ENCODE peak calls at places on chromosome 6, in five cellular contexts. Z, E, K, B and A are unnamed samples.
A peak's percentile ranks its signal among the peaks of the same experiment; 100 is the strongest.

GRCh38 chr6:63798378-63798777 is 162.8 kb downstream of the PHF3 start:
- DNase-seq in Z (no peak), E (no peak), K (no peak), B (no peak), A (no peak)

GRCh38 chr6:143755301-143755744 is 77.6 kb downstream of the PHACTR2 start:
- DNase-seq in Z (peak; percentile 91), E (peak; percentile 87), K (no peak), B (no peak), A (no peak)

GRCh38 chr6:3977875-3978711 is 100.8 kb downstream of the FAM217A start:
- DNase-seq in Z (no peak), E (peak; percentile 91), K (no peak), B (peak; percentile 46), A (peak; percentile 85)

GRCh38 chr6:77324851-77325250 is 138.4 kb downstream of the HTR1B start:
- DNase-seq in Z (no peak), E (peak; percentile 30), K (no peak), B (peak; percentile 33), A (no peak)

GRCh38 chr6:47434372-47435253 is 43.0 kb upstream of the CD2AP start:
- DNase-seq in Z (no peak), E (no peak), K (no peak), B (no peak), A (no peak)

GRCh38 chr6:5567352-5567751 is 306.0 kb downstream of the FARS2 start:
- DNase-seq in Z (no peak), E (no peak), K (no peak), B (no peak), A (no peak)

GRCh38 chr6:68951350-68951749 is 316.3 kb downstream of the ADGRB3 start:
- DNase-seq in Z (no peak), E (no peak), K (no peak), B (no peak), A (no peak)

GRCh38 chr6:87700729-87701675 is 1.0 kb downstream of the AKIRIN2 start:
- DNase-seq in Z (peak; percentile 33), E (peak; percentile 51), K (peak; percentile 33), B (no peak), A (no peak)

GRCh38 chr6:74871757-74872156 is 334.1 kb downstream of the COL12A1 start:
- DNase-seq in Z (no peak), E (peak; percentile 80), K (no peak), B (no peak), A (peak; percentile 85)

GRCh38 chr6:4635666-4636065 is 140.5 kb upstream of the CDYL start:
- DNase-seq in Z (no peak), E (peak; percentile 71), K (no peak), B (no peak), A (no peak)

GRCh38 chr6:80338201-80338836 is 231.8 kb downstream of the BCKDHB start:
- DNase-seq in Z (no peak), E (peak; percentile 61), K (peak; percentile 72), B (no peak), A (no peak)

GRCh38 chr6:109095036-109095820 is at the start of gene CEP57L1:
- DNase-seq in Z (peak; percentile 93), E (peak; percentile 97), K (peak; percentile 98), B (peak; percentile 95), A (peak; percentile 97)

GRCh38 chr6:169074551-169074950 is 179.1 kb downstream of the THBS2 start:
- DNase-seq in Z (no peak), E (peak; percentile 33), K (no peak), B (no peak), A (no peak)

GRCh38 chr6:133965817-133966360 is 12.9 kb downstream of the TBPL1 start:
- DNase-seq in Z (no peak), E (no peak), K (no peak), B (no peak), A (no peak)

GRCh38 chr6:16769986-16770376 is 8.7 kb upstream of the ATXN1 start:
- DNase-seq in Z (no peak), E (peak; percentile 79), K (no peak), B (no peak), A (peak; percentile 84)

GRCh38 chr6:154732824-154733609 is at the start of gene SCAF8:
- DNase-seq in Z (peak; percentile 67), E (peak; percentile 89), K (peak; percentile 85), B (peak; percentile 57), A (peak; percentile 47)

GRCh38 chr6:84183430-84183829 is 44.0 kb downstream of the CEP162 start:
- DNase-seq in Z (no peak), E (no peak), K (no peak), B (no peak), A (no peak)

GRCh38 chr6:30357678-30358339 is 12.9 kb downstream of the RPP21 start:
- DNase-seq in Z (peak; percentile 15), E (peak; percentile 90), K (no peak), B (no peak), A (peak; percentile 61)

GRCh38 chr6:152364846-152365245 is 272.3 kb downstream of the SYNE1 start:
- DNase-seq in Z (no peak), E (no peak), K (no peak), B (no peak), A (no peak)

DNA sequence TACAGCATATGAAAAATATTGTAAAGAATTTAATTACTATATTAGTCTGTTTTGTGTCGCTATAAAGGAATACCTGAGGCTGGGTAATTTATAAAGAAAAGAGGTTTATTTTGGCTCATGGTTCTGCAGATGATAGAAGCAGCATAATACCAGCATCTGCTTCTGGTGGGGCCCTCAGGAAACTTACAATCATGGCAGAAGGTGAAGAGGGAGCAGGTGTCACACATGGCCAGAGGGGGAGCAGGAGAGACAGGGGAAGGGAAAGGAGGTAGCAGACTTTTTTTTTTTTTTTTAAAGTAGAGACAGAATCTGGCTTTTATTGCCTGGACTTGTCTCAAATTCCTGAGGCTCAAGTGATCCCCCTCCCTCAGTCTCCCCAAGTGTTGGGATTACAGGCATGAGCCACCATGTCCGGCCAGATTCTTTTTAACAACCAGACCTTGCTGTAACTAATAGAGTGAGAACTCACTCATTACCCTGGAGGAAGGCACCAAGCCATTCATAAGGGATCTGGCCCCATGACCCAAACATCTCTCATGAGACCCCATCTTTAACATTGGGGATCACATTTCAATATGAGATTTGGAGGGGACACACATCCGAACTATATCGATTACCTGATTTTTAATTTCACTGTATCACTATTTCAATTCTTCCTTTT is 64.6 kb downstream of the MAN1A1 start:
- DNase-seq in Z (no peak), E (no peak), K (no peak), B (no peak), A (no peak)
- TF ChIP-seq CTCF in Z (no peak), E (peak; percentile 8), K (no peak), B (no peak), A (peak; percentile 2)

DNA sequence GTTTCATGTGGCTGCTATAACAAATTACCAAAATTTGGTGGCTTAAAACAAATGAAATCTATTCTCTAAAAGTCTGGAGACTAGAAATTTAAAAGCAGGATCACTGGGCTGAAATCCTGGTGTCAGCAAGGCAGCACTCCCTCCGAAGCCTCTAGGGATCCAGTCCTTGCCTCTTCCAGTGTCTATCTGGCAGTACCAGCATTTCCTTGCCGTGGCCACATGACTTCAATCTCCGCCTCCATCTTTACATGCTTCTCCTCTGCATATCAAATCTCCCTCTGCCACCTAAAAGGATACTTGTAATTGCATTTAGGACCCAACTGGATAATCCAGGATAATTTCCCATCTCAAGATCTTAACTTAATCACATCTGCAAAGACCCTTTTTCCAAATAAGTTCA is 30.2 kb downstream of the ARHGAP18 start:
- DNase-seq in Z (no peak), E (peak; percentile 33), K (no peak), B (no peak), A (no peak)
- H3K4me3 ChIP-seq in Z (no peak overlapping the region), E (no peak overlapping the region), K (no peak overlapping the region), B (no peak overlapping the region), A (no peak overlapping the region)

DNA sequence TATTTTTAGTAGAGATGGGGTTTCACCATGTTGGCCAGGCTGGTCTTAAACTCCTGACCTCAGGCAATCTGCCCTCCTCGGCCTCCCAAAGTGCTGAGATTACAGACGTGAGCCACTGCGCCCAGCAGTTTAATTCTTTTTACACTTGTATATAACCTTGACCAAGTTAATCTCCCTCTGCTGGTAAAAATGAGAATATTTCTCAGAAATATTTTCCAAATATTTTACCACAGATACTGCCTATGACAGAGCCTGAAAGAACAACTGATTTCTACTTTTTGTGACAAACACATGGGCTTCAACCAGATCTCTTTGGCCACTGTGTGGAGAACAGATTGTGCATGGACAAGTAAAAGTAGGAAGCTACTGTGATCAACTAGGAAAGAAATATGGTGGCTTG is 21.2 kb upstream of the NHSL1 start:
- DNase-seq in Z (no peak), E (peak; percentile 53), K (no peak), B (no peak), A (no peak)
- TF ChIP-seq CTCF in Z (no peak), E (peak; percentile 40), K (peak; percentile 46), B (no peak), A (peak; percentile 17)

GRCh38 chr6:111818539-111819226 is 54.6 kb downstream of the FYN start:
- DNase-seq in Z (no peak), E (no peak), K (no peak), B (no peak), A (no peak)
- H3K4me3 ChIP-seq in Z (no peak overlapping the region), E (no peak overlapping the region), K (no peak overlapping the region), B (no peak overlapping the region), A (no peak overlapping the region)

GRCh38 chr6:36094786-36095496 is 35.4 kb upstream of the MAPK13 start:
- DNase-seq in Z (peak; percentile 79), E (peak; percentile 85), K (peak; percentile 81), B (peak; percentile 80), A (peak; percentile 58)

GRCh38 chr6:36098253-36098919 is 31.9 kb upstream of the MAPK13 start:
- DNase-seq in Z (no peak), E (no peak), K (no peak), B (no peak), A (no peak)

GRCh38 chr6:36098920-36099647 is 31.2 kb upstream of the MAPK13 start:
- DNase-seq in Z (no peak), E (peak; percentile 56), K (no peak), B (no peak), A (no peak)

GRCh38 chr6:36094238-36094637 is 36.1 kb upstream of the MAPK13 start:
- DNase-seq in Z (no peak), E (no peak), K (no peak), B (no peak), A (no peak)

DNA sequence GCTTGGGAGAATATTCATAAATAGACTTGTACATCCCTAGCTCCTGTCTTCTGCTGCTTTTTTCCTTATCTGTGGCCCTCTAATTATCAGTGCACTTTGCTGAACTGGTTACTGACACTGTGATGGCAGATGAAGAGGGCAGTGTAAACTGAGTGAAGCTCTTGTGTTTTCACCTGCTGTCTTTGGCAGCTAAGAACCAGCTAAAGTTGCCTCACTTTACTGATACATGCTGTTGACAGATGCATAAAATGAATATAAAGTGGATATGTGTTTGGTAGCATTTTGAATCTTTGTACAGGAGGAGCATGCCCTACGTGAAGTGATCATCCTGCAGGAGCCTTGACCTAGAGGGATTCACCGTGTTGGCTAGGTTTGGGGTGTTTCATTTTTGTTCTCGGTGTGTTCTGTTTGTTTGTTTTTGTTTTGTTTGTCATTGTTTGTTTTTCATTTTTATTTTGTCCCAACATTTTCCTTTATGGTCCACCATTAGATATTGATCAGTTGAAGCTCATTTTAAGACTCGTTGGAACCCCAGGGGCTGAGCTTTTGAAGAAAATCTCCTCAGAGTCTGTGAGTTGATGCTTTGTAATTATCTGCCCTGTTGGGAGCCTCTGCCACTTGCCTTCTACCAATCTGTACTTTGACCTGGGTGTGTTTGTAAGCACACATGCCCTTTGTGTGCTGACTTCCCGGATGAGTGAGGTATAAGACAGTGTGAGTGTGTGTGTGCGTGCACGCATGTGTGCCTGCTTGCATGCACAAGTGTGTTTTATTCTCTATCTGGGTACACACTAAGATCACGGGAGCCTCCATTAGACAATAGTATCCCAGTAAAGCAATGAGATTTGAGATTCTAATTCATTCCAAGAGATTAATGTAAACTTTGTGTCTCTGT is 34.6 kb upstream of the MAPK13 start:
- DNase-seq in Z (no peak), E (no peak), K (no peak), B (no peak), A (no peak)
- TF ChIP-seq CTCF in Z (no peak), E (no peak), K (peak; percentile 42), B (no peak), A (no peak)

GRCh38 chr6:129604321-129604720 is 105.7 kb downstream of the ARHGAP18 start:
- DNase-seq in Z (no peak), E (no peak), K (no peak), B (no peak), A (no peak)
- H3K4me3 ChIP-seq in Z (no peak overlapping the region), E (no peak overlapping the region), K (no peak overlapping the region), B (no peak overlapping the region), A (no peak overlapping the region)